ENCODE peak calls at places on chromosomes 12 and 14, in nine cellular contexts. H is neural crest cell; W is activated B cell treated with CpG ODN at 0.5 μM for 24 hours; A is lower leg skin; Z is CD8-positive, alpha-beta T cell; G is cardiac muscle cell; I is A673; P is foreskin fibroblast; U is MCF 10A. B is an unnamed sample.

GRCh38 chr12:92134638-92135274 is 10.9 kb downstream of the BTG1 start:
- DNase-seq in H (no peak), W (no peak), A (no peak), Z (no peak), G (no peak), I (peak), P (peak), U (peak), B (no peak)

GRCh38 chr14:73402579-73402978 is 55.8 kb downstream of the NUMB start:
- DNase-seq in H (no peak), W (no peak), A (no peak), Z (no peak), G (no peak), I (no peak), P (no peak), U (no peak), B (no peak)

GRCh38 chr12:24879644-24880043 is 69.3 kb downstream of the BCAT1 start:
- DNase-seq in H (no peak), W (no peak), A (no peak), Z (no peak), G (no peak), I (no peak), P (no peak), U (no peak), B (no peak)

GRCh38 chr12:4775936-4776335 is 55.7 kb downstream of the GALNT8 start:
- DNase-seq in H (no peak), W (no peak), A (no peak), Z (no peak), G (no peak), I (no peak), P (no peak), U (no peak), B (no peak)

GRCh38 chr12:14785568-14785967 is 17.7 kb downstream of the WBP11 start:
- DNase-seq in H (no peak), W (no peak), A (no peak), Z (no peak), G (no peak), I (no peak), P (no peak), U (no peak), B (no peak)

GRCh38 chr14:93171366-93171765 is 13.3 kb downstream of the MOAP1 start:
- DNase-seq in H (no peak), W (no peak), A (no peak), Z (no peak), G (no peak), I (no peak), P (no peak), U (no peak), B (no peak)

GRCh38 chr14:96256420-96256819 is 410 bp downstream of the BDKRB1 start:
- DNase-seq in H (no peak), W (no peak), A (no peak), Z (no peak), G (no peak), I (no peak), P (no peak), U (peak), B (no peak)

GRCh38 chr12:124774054-124774461 is 89.6 kb downstream of the SCARB1 start:
- DNase-seq in H (no peak), W (peak), A (no peak), Z (no peak), G (no peak), I (no peak), P (no peak), U (peak), B (no peak)

GRCh38 chr12:123030686-123031085 is 50.2 kb downstream of the ARL6IP4 start:
- DNase-seq in H (no peak), W (no peak), A (no peak), Z (no peak), G (no peak), I (no peak), P (no peak), U (no peak), B (no peak)

GRCh38 chr14:99774526-99775307 is 18.5 kb upstream of the EML1 start:
- DNase-seq in H (no peak), W (no peak), A (no peak), Z (no peak), G (no peak), I (peak), P (no peak), U (no peak), B (no peak)

GRCh38 chr12:107761502-107761904 is 566 bp upstream of the PRDM4 start:
- DNase-seq in H (no peak), W (no peak), A (no peak), Z (peak), G (peak), I (peak), P (no peak), U (no peak), B (peak)

GRCh38 chr14:60220084-60220483 is 28.9 kb upstream of the PPM1A start:
- DNase-seq in H (no peak), W (no peak), A (no peak), Z (no peak), G (no peak), I (no peak), P (no peak), U (no peak), B (no peak)

GRCh38 chr14:65035049-65035448 is 48.4 kb downstream of the FNTB start:
- DNase-seq in H (peak), W (no peak), A (no peak), Z (no peak), G (no peak), I (no peak), P (peak), U (no peak), B (peak)

GRCh38 chr12:16329594-16329993 is 17.9 kb upstream of the MGST1 start:
- DNase-seq in H (no peak), W (no peak), A (no peak), Z (no peak), G (peak), I (no peak), P (no peak), U (peak), B (no peak)

GRCh38 chr12:25459541-25459951 is 93.5 kb downstream of the LMNTD1 start:
- DNase-seq in H (no peak), W (peak), A (no peak), Z (no peak), G (no peak), I (no peak), P (no peak), U (no peak), B (no peak)

GRCh38 chr12:7985802-7986418 is 46.6 kb upstream of the FOXJ2 start:
- DNase-seq in H (no peak), W (no peak), A (no peak), Z (no peak), G (no peak), I (no peak), P (no peak), U (no peak), B (no peak)

GRCh38 chr12:126747530-126748149 is 1519.3 kb upstream of the TMEM132C start:
- DNase-seq in H (peak), W (peak), A (no peak), Z (peak), G (peak), I (peak), P (no peak), U (peak), B (peak)

GRCh38 chr14:79544671-79545070 is 666.6 kb downstream of the DIO2 start:
- DNase-seq in H (no peak), W (no peak), A (no peak), Z (no peak), G (no peak), I (no peak), P (no peak), U (no peak), B (no peak)

GRCh38 chr12:130367003-130367402 is 29.3 kb downstream of the PIWIL1 start:
- DNase-seq in H (no peak), W (no peak), A (no peak), Z (no peak), G (no peak), I (no peak), P (no peak), U (no peak), B (no peak)

GRCh38 chr12:55899035-55899434 is 28.7 kb downstream of the PYM1 start:
- DNase-seq in H (no peak), W (no peak), A (no peak), Z (no peak), G (no peak), I (no peak), P (peak), U (no peak), B (no peak)

GRCh38 chr12:72141381-72141780 is 130.8 kb upstream of the TRHDE start:
- DNase-seq in H (no peak), W (no peak), A (no peak), Z (no peak), G (no peak), I (peak), P (no peak), U (peak), B (no peak)

GRCh38 chr12:64457036-64457435 is 5.1 kb downstream of the TBK1 start:
- DNase-seq in H (no peak), W (no peak), A (peak), Z (no peak), G (no peak), I (peak), P (no peak), U (no peak), B (no peak)

GRCh38 chr12:67650127-67650495 is 1.6 kb downstream of the DYRK2 start:
- DNase-seq in H (no peak), W (peak), A (no peak), Z (no peak), G (peak), I (peak), P (no peak), U (peak), B (peak)

GRCh38 chr12:67649165-67650126 is 901 bp downstream of the DYRK2 start:
- DNase-seq in H (peak), W (peak), A (peak), Z (peak), G (peak), I (peak), P (no peak), U (peak), B (peak)

GRCh38 chr12:67647251-67647546 is 1.3 kb upstream of the DYRK2 start:
- DNase-seq in H (no peak), W (no peak), A (no peak), Z (no peak), G (no peak), I (peak), P (no peak), U (no peak), B (no peak)

GRCh38 chr12:67647547-67648305 is 819 bp upstream of the DYRK2 start:
- DNase-seq in H (peak), W (no peak), A (peak), Z (no peak), G (peak), I (peak), P (peak), U (peak), B (peak)

GRCh38 chr12:67648306-67649164 is at the start of gene DYRK2:
- DNase-seq in H (peak), W (peak), A (peak), Z (peak), G (peak), I (peak), P (peak), U (peak), B (peak)
- TF ChIP-seq CTCF in H (peak), W (no peak), A (no peak), Z (no peak), G (no peak), I (no peak), P (peak), U (peak), B (no peak)

DNA sequence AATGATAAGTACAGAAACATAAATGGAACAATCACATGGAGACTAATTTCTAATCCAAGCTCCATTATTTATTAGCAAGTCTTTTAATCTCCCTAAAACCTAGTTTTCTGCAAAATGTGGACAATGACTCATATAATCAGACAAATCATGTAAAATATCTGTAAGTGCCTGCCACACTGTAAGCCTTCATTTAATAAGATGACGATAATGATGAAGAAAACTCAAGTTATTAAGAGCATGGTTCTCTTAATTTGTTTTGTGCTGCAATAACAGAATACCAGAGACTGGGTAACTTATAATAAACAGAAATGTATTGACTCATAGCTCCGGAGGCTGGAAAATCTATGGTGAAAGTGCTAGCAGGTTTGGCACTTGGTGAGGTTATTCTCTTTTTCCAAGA is 535.3 kb upstream of the LRFN5 start:
- DNase-seq in H (no peak), W (no peak), A (no peak), Z (no peak), G (no peak), I (no peak), P (no peak), U (no peak), B (no peak)
- TF ChIP-seq CTCF in H (no peak), W (no peak), A (no peak), Z (no peak), G (no peak), I (no peak), P (no peak), U (no peak), B (no peak)

DNA sequence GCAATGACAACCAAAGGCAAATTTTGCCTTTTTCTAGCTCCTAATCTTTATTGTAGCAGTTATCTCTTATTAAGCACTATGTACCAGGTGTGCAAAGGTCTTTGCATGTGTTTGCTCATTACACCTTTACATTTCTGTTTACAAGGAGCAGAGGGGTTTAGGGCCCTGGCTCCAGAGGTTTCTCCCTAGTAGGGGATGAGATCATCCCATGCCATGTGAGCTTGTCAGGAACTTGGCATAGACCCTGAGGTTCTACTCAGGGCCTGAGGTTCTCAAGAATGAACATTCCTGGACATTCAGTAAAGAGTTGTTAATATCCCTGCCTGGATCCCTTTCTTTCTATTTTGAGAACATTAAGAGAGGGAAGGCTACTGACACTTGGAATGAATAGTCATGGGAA is 292.0 kb downstream of the RPAP3 start:
- DNase-seq in H (no peak), W (no peak), A (no peak), Z (no peak), G (no peak), I (no peak), P (no peak), U (no peak), B (no peak)
- TF ChIP-seq CTCF in H (no peak), W (no peak), A (no peak), Z (no peak), G (no peak), I (no peak), P (no peak), U (no peak), B (no peak)

GRCh38 chr12:110102255-110102654 is 21.9 kb upstream of the IFT81 start:
- DNase-seq in H (peak), W (no peak), A (no peak), Z (no peak), G (peak), I (peak), P (peak), U (peak), B (peak)
- TF ChIP-seq CTCF in H (peak), W (no peak), A (no peak), Z (no peak), G (peak), I (peak), P (peak), U (peak), B (peak)